ENCODE peak calls at places on chromosomes 2 and 18, in seven cellular contexts. B is IMR-90, R is mesenchymal stem cell, P is H9, H is neuronal stem cell, I is H1, M is trophoblast cell. J is an unnamed sample.
A peak's percentile ranks its signal among the peaks of the same experiment; 100 is the strongest.

GRCh38 chr2:74583504-74583903 is 29.0 kb downstream of the DOK1 start:
- DNase-seq in M (no peak), I (no peak), B (peak; percentile 58), P (no peak), R (peak; percentile 80), H (peak; percentile 27), J (peak; percentile 84)

GRCh38 chr2:145484443-145485086 is 964.6 kb upstream of the ZEB2 start:
- DNase-seq in I (no peak), B (peak; percentile 66), P (no peak), H (no peak), R (peak; percentile 6), M (no peak), J (peak; percentile 8)

GRCh38 chr2:175605989-175606841 is 395.9 kb downstream of the LNPK start:
- DNase-seq in R (no peak), P (peak; percentile 32), M (no peak), H (no peak), B (no peak), I (no peak), J (no peak)

GRCh38 chr2:103809946-103810345 is 1044.0 kb upstream of the POU3F3 start:
- DNase-seq in P (no peak), I (no peak), H (no peak), R (peak; percentile 62), B (no peak), M (no peak), J (peak; percentile 64)

GRCh38 chr2:126981476-126981875 is 82.8 kb downstream of the TEX51 start:
- DNase-seq in B (no peak), M (no peak), I (no peak), H (no peak), R (peak; percentile 70), P (no peak), J (no peak)

GRCh38 chr2:290090-290722 is 2.3 kb upstream of the ALKAL2 start:
- DNase-seq in R (peak; percentile 81), I (peak; percentile 81), B (peak; percentile 78), P (peak; percentile 78), M (peak; percentile 66), H (peak; percentile 55), J (peak; percentile 80)

GRCh38 chr18:70333757-70334156 is 44.9 kb downstream of the SOCS6 start:
- DNase-seq in I (no peak), P (no peak), B (peak; percentile 100), M (peak; percentile 93), H (no peak), R (peak; percentile 98), J (peak; percentile 74)

GRCh38 chr2:229363126-229363814 is 92.2 kb upstream of the PID1 start:
- DNase-seq in B (no peak), I (no peak), R (no peak), P (no peak), M (no peak), H (no peak), J (no peak)

GRCh38 chr2:190507135-190507534 is 27.4 kb downstream of the NEMP2 start:
- DNase-seq in B (no peak), P (no peak), M (no peak), I (no peak), H (no peak), R (no peak), J (no peak)

GRCh38 chr2:38376346-38376682 is 759 bp downstream of the ATL2 start:
- DNase-seq in P (peak; percentile 45), H (peak; percentile 26), I (peak; percentile 79), R (peak; percentile 86), B (peak; percentile 70), M (peak; percentile 30), J (peak; percentile 81)

GRCh38 chr2:229179598-229179997 is 91.5 kb downstream of the PID1 start:
- DNase-seq in P (no peak), B (no peak), I (no peak), H (no peak), M (no peak), R (no peak), J (no peak)

GRCh38 chr2:173394575-173394974 is 39.9 kb downstream of the CDCA7 start:
- DNase-seq in M (no peak), I (no peak), P (no peak), B (no peak), H (no peak), R (no peak), J (peak; percentile 49)

GRCh38 chr2:164560181-164560792 is 61.0 kb downstream of the GRB14 start:
- DNase-seq in M (no peak), R (peak; percentile 35), I (no peak), P (no peak), B (peak; percentile 16), H (peak; percentile 18), J (peak; percentile 23)

GRCh38 chr2:199466704-199467461 is 9.1 kb upstream of the SATB2 start:
- DNase-seq in B (no peak), P (peak; percentile 53), R (no peak), H (peak; percentile 26), I (peak; percentile 75), M (no peak), J (no peak)

GRCh38 chr2:69104281-69104680 is 91.3 kb downstream of the ANTXR1 start:
- DNase-seq in B (no peak), I (no peak), H (no peak), P (no peak), M (no peak), R (no peak), J (no peak)

GRCh38 chr2:31200972-31201371 is 16.3 kb downstream of the CAPN14 start:
- DNase-seq in I (peak; percentile 19), M (no peak), H (no peak), R (no peak), B (no peak), P (no peak), J (no peak)

GRCh38 chr2:179817181-179817841 is 44.1 kb downstream of the ZNF385B start:
- DNase-seq in P (no peak), I (no peak), B (no peak), H (no peak), M (no peak), R (no peak), J (no peak)

GRCh38 chr2:12303181-12304030 is 413.3 kb upstream of the TRIB2 start:
- DNase-seq in I (no peak), B (peak; percentile 83), R (peak; percentile 98), P (no peak), M (no peak), H (no peak), J (no peak)

GRCh38 chr18:11987527-11987926 is 6.2 kb downstream of the IMPA2 start:
- DNase-seq in H (no peak), R (no peak), M (no peak), I (no peak), P (no peak), B (peak; percentile 48), J (no peak)

GRCh38 chr2:217064234-217065103 is 204.6 kb upstream of the TNP1 start:
- DNase-seq in R (peak; percentile 70), M (peak; percentile 14), B (no peak), P (peak; percentile 52), H (peak; percentile 69), I (no peak), J (peak; percentile 74)

GRCh38 chr2:11175293-11175795 is 20.1 kb downstream of the SLC66A3 start:
- DNase-seq in B (peak; percentile 65), M (no peak), H (no peak), I (no peak), R (peak; percentile 62), P (no peak), J (no peak)

GRCh38 chr2:121825003-121825950 is 69.8 kb downstream of the TSN start:
- DNase-seq in R (no peak), M (no peak), I (no peak), P (peak; percentile 41), B (no peak), H (no peak), J (no peak)

GRCh38 chr2:181430406-181431199 is 26.6 kb upstream of the ITGA4 start:
- DNase-seq in H (no peak), P (no peak), R (peak; percentile 12), M (no peak), B (peak; percentile 2), I (no peak), J (peak; percentile 67)

GRCh38 chr18:9824474-9824832 is 61.3 kb upstream of the TXNDC2 start:
- DNase-seq in M (no peak), B (peak; percentile 75), R (peak; percentile 37), I (no peak), H (no peak), P (no peak), J (no peak)
- H3K4me2 ChIP-seq in M (no peak overlapping the region), B (no peak overlapping the region), R (no peak overlapping the region), I (no peak overlapping the region), H (no peak overlapping the region), P (no peak overlapping the region), J (no peak overlapping the region)

GRCh38 chr2:8597094-8597493 is 84.8 kb upstream of the ID2 start:
- DNase-seq in B (no peak), R (no peak), I (no peak), H (no peak), P (no peak), M (no peak), J (no peak)

GRCh38 chr2:8595821-8596600 is 85.8 kb upstream of the ID2 start:
- DNase-seq in I (no peak), H (no peak), M (no peak), P (no peak), R (no peak), B (no peak), J (no peak)

GRCh38 chr2:8593239-8593638 is 88.6 kb upstream of the ID2 start:
- DNase-seq in M (no peak), B (no peak), I (no peak), P (no peak), H (no peak), R (no peak), J (peak; percentile 36)

GRCh38 chr2:8594731-8595427 is 87.0 kb upstream of the ID2 start:
- DNase-seq in M (no peak), P (no peak), I (no peak), R (no peak), H (no peak), B (peak; percentile 23), J (no peak)

GRCh38 chr2:8595428-8595805 is 86.4 kb upstream of the ID2 start:
- DNase-seq in I (no peak), R (no peak), M (no peak), P (no peak), H (no peak), B (no peak), J (no peak)
- H2AK5ac ChIP-seq in I (no peak overlapping the region), R (no peak overlapping the region), M (no peak overlapping the region), P (no peak overlapping the region), H (peak overlapping the region; percentile 81), B (no peak overlapping the region), J (no peak overlapping the region)

DNA sequence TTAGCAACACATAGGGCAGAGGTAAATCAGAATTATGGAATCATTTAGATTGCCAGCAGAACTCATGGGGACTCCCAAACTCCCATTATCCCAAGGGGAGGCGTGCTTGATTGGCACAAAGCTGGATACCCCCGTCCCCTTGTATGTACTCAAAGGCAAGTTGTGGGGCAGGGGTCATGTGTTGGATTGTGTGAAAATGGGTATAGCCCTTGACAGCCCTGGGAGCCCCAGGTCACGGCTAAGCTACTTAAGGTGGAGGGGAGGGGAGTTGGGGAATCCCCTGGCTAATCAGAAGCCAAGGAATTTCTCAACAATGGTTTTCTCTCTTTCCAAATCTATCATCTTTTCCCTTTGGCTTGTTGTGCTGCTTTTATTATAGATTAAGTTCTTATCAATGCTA is 32.7 kb downstream of the CLIP4 start:
- DNase-seq in H (no peak), M (no peak), I (no peak), P (no peak), R (no peak), B (no peak), J (no peak)
- H3K23ac ChIP-seq in H (no peak overlapping the region), M (no peak overlapping the region), I (no peak overlapping the region), P (no peak overlapping the region), R (no peak overlapping the region), B (no peak overlapping the region), J (no peak overlapping the region)

DNA sequence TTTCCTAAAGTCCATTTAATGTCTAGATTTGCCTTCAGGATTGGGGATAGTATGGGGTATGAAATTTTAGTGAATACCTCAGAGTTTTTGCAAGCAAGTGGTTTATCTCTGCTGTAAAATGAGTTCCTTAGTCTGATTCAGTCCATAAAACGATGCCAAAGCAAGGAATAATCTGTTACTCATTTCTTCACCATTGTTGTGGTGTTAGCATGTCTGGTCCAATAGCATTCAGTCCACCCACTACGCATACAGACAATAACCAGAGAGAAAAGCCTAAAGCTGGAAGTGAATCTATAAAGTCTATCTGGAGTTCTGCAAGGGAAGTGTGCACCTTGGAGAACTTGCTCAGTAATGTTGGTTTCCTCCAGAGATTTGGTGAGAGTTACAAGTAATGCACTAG is 12.9 kb upstream of the DPP4 start:
- DNase-seq in I (no peak), H (no peak), P (no peak), R (no peak), B (no peak), M (no peak), J (no peak)
- H3K4me2 ChIP-seq in I (no peak overlapping the region), H (no peak overlapping the region), P (no peak overlapping the region), R (no peak overlapping the region), B (no peak overlapping the region), M (no peak overlapping the region), J (no peak overlapping the region)